ENCODE peak calls at places on chromosome 21, in five cellular contexts. H is T-cell; J is SK-N-SH; Z is activated CD4-positive, alpha-beta T cell treated with anti-CD3 and anti-CD28 coated beads for 24 hours; I is IMR-90. D is an unnamed sample.

GRCh38 chr21:44814498-44815023 is 3.3 kb downstream of the SUMO3 start:
- DNase-seq in J (no peak), Z (no peak), I (no peak), H (no peak), D (no peak)

GRCh38 chr21:39580744-39581143 is 32.0 kb upstream of the B3GALT5 start:
- DNase-seq in J (no peak), Z (no peak), H (no peak), I (no peak), D (no peak)

GRCh38 chr21:42724226-42724920 is 71.0 kb downstream of the PDE9A start:
- DNase-seq in I (peak), J (no peak), Z (no peak), H (no peak), D (no peak)

GRCh38 chr21:42671778-42672593 is 18.6 kb downstream of the PDE9A start:
- DNase-seq in J (no peak), I (no peak), H (no peak), Z (no peak), D (no peak)

GRCh38 chr21:35108887-35109286 is 59.8 kb upstream of the RUNX1 start:
- DNase-seq in I (no peak), J (no peak), Z (no peak), H (no peak), D (no peak)

GRCh38 chr21:38256599-38257302 is at the start of gene KCNJ15:
- DNase-seq in Z (no peak), J (no peak), H (no peak), I (no peak), D (no peak)

GRCh38 chr21:35026153-35026499 is 23.0 kb downstream of the RUNX1 start:
- DNase-seq in J (no peak), I (no peak), H (no peak), Z (no peak), D (no peak)

GRCh38 chr21:37878946-37879660 is 37.2 kb downstream of the KCNJ6 start:
- DNase-seq in H (no peak), Z (no peak), J (no peak), I (peak), D (no peak)

GRCh38 chr21:40254540-40255455 is 387.6 kb downstream of the PCP4 start:
- DNase-seq in J (peak), Z (no peak), H (no peak), I (no peak), D (no peak)

GRCh38 chr21:36722370-36723368 is 23.8 kb downstream of the SIM2 start:
- DNase-seq in Z (no peak), H (no peak), J (no peak), I (no peak), D (no peak)

GRCh38 chr21:42460391-42461184 is 35.4 kb downstream of the RSPH1 start:
- DNase-seq in I (no peak), H (peak), J (peak), Z (no peak), D (no peak)

GRCh38 chr21:43364851-43365424 is 62.0 kb downstream of the SIK1 start:
- DNase-seq in Z (no peak), I (no peak), H (no peak), J (no peak), D (no peak)

GRCh38 chr21:31917108-31917507 is 44.3 kb downstream of the HUNK start:
- DNase-seq in J (no peak), Z (no peak), I (no peak), H (no peak), D (no peak)

GRCh38 chr21:46667735-46668380 is 32.4 kb downstream of the PRMT2 start:
- DNase-seq in I (peak), J (peak), H (no peak), Z (no peak), D (peak)

GRCh38 chr21:32062591-32063227 is 189.9 kb downstream of the HUNK start:
- DNase-seq in I (no peak), H (no peak), J (no peak), Z (no peak), D (no peak)

GRCh38 chr21:42258150-42258884 is 39.4 kb downstream of the ABCG1 start:
- DNase-seq in H (peak), J (peak), Z (peak), I (peak), D (peak)

GRCh38 chr21:33403786-33404571 is 766 bp downstream of the IFNGR2 start:
- DNase-seq in I (peak), J (peak), H (no peak), Z (no peak), D (peak)

D was measured in D341Med.